ENCODE peak calls at places on chromosomes 3 and 15, in eight cellular contexts. A is stimulated activated CD4-positive, alpha-beta T cell treated with anti-CD3 and anti-CD28 coated beads, Interleukin-2, amount 100 ng/mL, for 24 hours; D is Kasumi-1; Q is Calu3; Z is colonic mucosa; P is activated CD4-positive, alpha-beta T cell treated with anti-CD3 and anti-CD28 coated beads, Interleukin-2, amount 10 ng/mL, durations not matched to agents 7 days and 5 days; B is naive thymus-derived CD8-positive, alpha-beta T cell; Y is B cell. J is an unnamed sample.

GRCh38 chr3:112394008-112394616 is 61.2 kb downstream of the CD200 start:
- DNase-seq in A (no peak), D (no peak), Q (no peak), Z (no peak), P (no peak), B (no peak), Y (no peak), J (no peak)

GRCh38 chr3:152719264-152719663 is 115.7 kb upstream of the P2RY1 start:
- DNase-seq in A (no peak), D (peak; percentile 56), Q (no peak), Z (no peak), P (no peak), B (no peak), Y (no peak), J (no peak)

GRCh38 chr3:124345845-124346244 is 353.9 kb upstream of the ROPN1 start:
- DNase-seq in A (no peak), D (no peak), Q (no peak), Z (no peak), P (no peak), B (no peak), Y (no peak), J (no peak)

GRCh38 chr3:127720985-127721384 is 48.2 kb downstream of the ABTB1 start:
- DNase-seq in A (no peak), D (no peak), Q (no peak), Z (no peak), P (no peak), B (no peak), Y (no peak), J (no peak)

GRCh38 chr3:52134761-52135160 is 19.5 kb downstream of the POC1A start:
- DNase-seq in A (no peak), D (peak; percentile 6), Q (no peak), Z (no peak), P (no peak), B (no peak), Y (no peak), J (peak; percentile 23)

GRCh38 chr3:71536376-71536965 is 47.1 kb downstream of the FOXP1 start:
- DNase-seq in A (no peak), D (no peak), Q (no peak), Z (no peak), P (no peak), B (no peak), Y (no peak), J (no peak)

GRCh38 chr15:40775740-40776536 is 6.2 kb downstream of the C15orf62 start:
- DNase-seq in A (no peak), D (no peak), Q (no peak), Z (no peak), P (no peak), B (no peak), Y (no peak), J (no peak)

GRCh38 chr3:172562881-172563835 is 39.9 kb upstream of the TNFSF10 start:
- DNase-seq in A (no peak), D (no peak), Q (peak; percentile 42), Z (peak; percentile 41), P (peak; percentile 28), B (no peak), Y (no peak), J (no peak)

GRCh38 chr3:187005827-187006481 is 75.6 kb downstream of the ST6GAL1 start:
- DNase-seq in A (no peak), D (peak; percentile 37), Q (no peak), Z (no peak), P (peak; percentile 41), B (no peak), Y (no peak), J (no peak)

GRCh38 chr3:156010829-156011228 is 109.5 kb upstream of the KCNAB1 start:
- DNase-seq in A (no peak), D (peak; percentile 46), Q (peak; percentile 45), Z (no peak), P (no peak), B (no peak), Y (no peak), J (no peak)

GRCh38 chr15:84840255-84840654 is 23.1 kb downstream of the ALPK3 start:
- DNase-seq in A (no peak), D (no peak), Q (no peak), Z (no peak), P (no peak), B (no peak), Y (no peak), J (no peak)

GRCh38 chr3:84440306-84440705 is 518.5 kb upstream of the CADM2 start:
- DNase-seq in A (no peak), D (no peak), Q (no peak), Z (no peak), P (no peak), B (no peak), Y (no peak), J (no peak)

GRCh38 chr3:171505822-171506333 is 45.7 kb upstream of the TNIK start:
- DNase-seq in A (no peak), D (no peak), Q (no peak), Z (no peak), P (no peak), B (no peak), Y (no peak), J (no peak)

GRCh38 chr15:38436993-38437392 is 16.9 kb upstream of the FAM98B start:
- DNase-seq in A (no peak), D (no peak), Q (no peak), Z (no peak), P (no peak), B (no peak), Y (no peak), J (no peak)

GRCh38 chr3:182810574-182811268 is 17.4 kb downstream of the ATP11B start:
- DNase-seq in A (no peak), D (no peak), Q (no peak), Z (no peak), P (no peak), B (no peak), Y (no peak), J (no peak)

GRCh38 chr15:69853572-69853971 is 244.1 kb downstream of the TLE3 start:
- DNase-seq in A (no peak), D (no peak), Q (peak; percentile 63), Z (no peak), P (no peak), B (no peak), Y (no peak), J (no peak)

GRCh38 chr15:57307527-57308193 is 68.6 kb upstream of the CGNL1 start:
- DNase-seq in A (no peak), D (no peak), Q (no peak), Z (no peak), P (no peak), B (no peak), Y (no peak), J (no peak)

GRCh38 chr15:64305261-64305660 is 50.7 kb downstream of the CSNK1G1 start:
- DNase-seq in A (no peak), D (no peak), Q (no peak), Z (no peak), P (no peak), B (no peak), Y (no peak), J (no peak)

GRCh38 chr15:49082960-49083359 is 36.7 kb upstream of the SECISBP2L start:
- DNase-seq in A (no peak), D (no peak), Q (no peak), Z (no peak), P (no peak), B (no peak), Y (no peak), J (no peak)

GRCh38 chr3:52518723-52519444 is 14.8 kb downstream of the NT5DC2 start:
- DNase-seq in A (no peak), D (no peak), Q (no peak), Z (peak; percentile 59), P (no peak), B (no peak), Y (no peak), J (no peak)

GRCh38 chr3:79406175-79406574 is 361.6 kb downstream of the ROBO1 start:
- DNase-seq in A (no peak), D (no peak), Q (no peak), Z (no peak), P (no peak), B (no peak), Y (no peak), J (no peak)

GRCh38 chr3:195059006-195059350 is 212.0 kb downstream of the XXYLT1 start:
- DNase-seq in A (no peak), D (no peak), Q (no peak), Z (no peak), P (no peak), B (no peak), Y (no peak), J (no peak)

GRCh38 chr3:186057594-186057993 is 51.3 kb downstream of the ETV5 start:
- DNase-seq in A (no peak), D (no peak), Q (no peak), Z (no peak), P (no peak), B (no peak), Y (no peak), J (no peak)

GRCh38 chr3:83523470-83524073 is 1435.2 kb upstream of the CADM2 start:
- DNase-seq in A (no peak), D (peak; percentile 88), Q (peak; percentile 60), Z (no peak), P (peak; percentile 10), B (no peak), Y (no peak), J (peak; percentile 30)

GRCh38 chr3:28575748-28576589 is 227.3 kb upstream of the AZI2 start:
- DNase-seq in A (peak; percentile 4), D (no peak), Q (no peak), Z (no peak), P (no peak), B (no peak), Y (no peak), J (no peak)

GRCh38 chr3:50267280-50267913 is 1.6 kb upstream of the SEMA3B start:
- DNase-seq in A (no peak), D (no peak), Q (no peak), Z (peak; percentile 81), P (no peak), B (no peak), Y (no peak), J (no peak)

GRCh38 chr3:123664771-123665170 is 79.9 kb upstream of the HACD2 start:
- DNase-seq in A (no peak), D (no peak), Q (no peak), Z (no peak), P (no peak), B (no peak), Y (no peak), J (no peak)

GRCh38 chr3:183357564-183358079 is 70.8 kb downstream of the MCF2L2 start:
- DNase-seq in A (no peak), D (peak; percentile 54), Q (no peak), Z (no peak), P (no peak), B (no peak), Y (no peak), J (no peak)

GRCh38 chr3:14063152-14063551 is 61.5 kb downstream of the CHCHD4 start:
- DNase-seq in A (no peak), D (no peak), Q (no peak), Z (no peak), P (no peak), B (no peak), Y (no peak), J (no peak)

GRCh38 chr3:70816346-70816745 is 503.9 kb upstream of the MDFIC2 start:
- DNase-seq in A (no peak), D (no peak), Q (no peak), Z (no peak), P (no peak), B (no peak), Y (no peak), J (no peak)

GRCh38 chr3:13008114-13008995 is 64.9 kb downstream of the IQSEC1 start:
- DNase-seq in A (no peak), D (no peak), Q (no peak), Z (no peak), P (no peak), B (no peak), Y (no peak), J (no peak)

GRCh38 chr3:25854214-25854613 is 64.3 kb downstream of the OXSM start:
- DNase-seq in A (no peak), D (no peak), Q (no peak), Z (no peak), P (no peak), B (no peak), Y (no peak), J (no peak)

GRCh38 chr15:73440571-73440970 is 2.4 kb upstream of the REC114 start:
- DNase-seq in A (no peak), D (no peak), Q (no peak), Z (no peak), P (no peak), B (no peak), Y (no peak), J (no peak)